ENCODE peak calls at places on chromosomes 4 and X, in ten cellular contexts. O is GM06990; C is neural progenitor cell; W is PC-3; Z is activated T-helper 1 cell treated with Interleukin-2 at 50 U/mL for 16 hours; D is H1; K is ELR; E is Peyer's patch; Q is naive thymus-derived CD8-positive, alpha-beta T cell; A is type B pancreatic cell. X is an unnamed sample.

GRCh38 chrX:96710031-96710430 is 25.4 kb downstream of the DIAPH2 start:
- DNase-seq in O (no peak), Q (no peak), K (no peak), D (no peak), Z (no peak), E (no peak), W (no peak), A (no peak), C (no peak), X (no peak)

GRCh38 chr4:42282081-42282901 is 115.0 kb upstream of the SHISA3 start:
- DNase-seq in W (peak), D (no peak), A (no peak), Q (peak), O (peak), C (peak), Z (no peak), K (peak), E (peak), X (no peak)

GRCh38 chr4:129261584-129261983 is 165.6 kb downstream of the C4orf33 start:
- DNase-seq in Q (no peak), A (no peak), O (no peak), C (no peak), K (no peak), Z (no peak), W (no peak), E (no peak), D (no peak), X (no peak)

GRCh38 chr4:187602339-187603092 is 393.1 kb upstream of the ZFP42 start:
- DNase-seq in Z (no peak), E (no peak), D (no peak), Q (no peak), K (peak), W (peak), C (no peak), O (no peak), A (no peak), X (no peak)

GRCh38 chr4:40507977-40508376 is 121.7 kb downstream of the RBM47 start:
- DNase-seq in K (peak), O (no peak), A (no peak), E (peak), Q (peak), W (no peak), C (no peak), Z (no peak), D (no peak), X (no peak)

GRCh38 chrX:46704767-46705386 is 54.0 kb downstream of the SLC9A7 start:
- DNase-seq in D (no peak), Z (no peak), E (no peak), W (no peak), K (peak), C (no peak), Q (no peak), A (no peak), O (peak), X (no peak)

GRCh38 chr4:128228778-128229457 is 58.7 kb downstream of the PGRMC2 start:
- DNase-seq in W (peak), O (no peak), A (no peak), D (no peak), E (no peak), Z (no peak), K (peak), C (no peak), Q (no peak), X (no peak)

GRCh38 chr4:99151931-99152448 is 7.9 kb upstream of the ADH4 start:
- DNase-seq in K (no peak), A (no peak), C (no peak), Z (no peak), Q (no peak), D (no peak), W (no peak), O (no peak), E (no peak), X (no peak)

GRCh38 chrX:91414710-91415109 is 19.9 kb upstream of the PABPC5 start:
- DNase-seq in C (peak), D (no peak), Q (no peak), A (no peak), K (no peak), O (no peak), Z (no peak), E (no peak), W (peak), X (no peak)

GRCh38 chr4:185381794-185382193 is 13.9 kb downstream of the LRP2BP start:
- DNase-seq in A (no peak), O (no peak), D (no peak), Q (no peak), Z (no peak), W (no peak), K (no peak), E (no peak), C (no peak), X (no peak)

GRCh38 chrX:137234651-137235402 is 201.0 kb upstream of the GPR101 start:
- DNase-seq in Z (no peak), E (no peak), D (no peak), A (no peak), K (no peak), Q (peak), O (no peak), C (no peak), W (no peak), X (no peak)

GRCh38 chr4:149785686-149786431 is 29.8 kb downstream of the IQCM start:
- DNase-seq in E (no peak), C (no peak), K (peak), O (no peak), D (peak), A (no peak), Z (no peak), Q (no peak), W (peak), X (no peak)

GRCh38 chr4:126916626-126917140 is 716.1 kb upstream of the INTU start:
- DNase-seq in W (no peak), O (no peak), D (no peak), Z (no peak), C (no peak), E (no peak), Q (no peak), A (no peak), K (peak), X (no peak)

GRCh38 chr4:140116442-140117104 is 37.4 kb downstream of the MAML3 start:
- DNase-seq in Z (no peak), C (no peak), W (peak), E (no peak), Q (peak), A (no peak), K (peak), D (no peak), O (no peak), X (no peak)

GRCh38 chr4:169200361-169201030 is 70.3 kb downstream of the SH3RF1 start:
- DNase-seq in D (no peak), C (no peak), E (no peak), O (no peak), Z (no peak), A (no peak), K (peak), W (peak), Q (no peak), X (no peak)

GRCh38 chrX:134764202-134764785 is 106.0 kb upstream of the PLAC1 start:
- DNase-seq in C (peak), Z (no peak), K (peak), O (peak), A (no peak), D (no peak), E (no peak), W (peak), Q (peak), X (no peak)

GRCh38 chr4:176376032-176376614 is 56.4 kb downstream of the SPCS3 start:
- DNase-seq in C (peak), E (no peak), K (peak), W (peak), O (no peak), Q (peak), D (no peak), Z (no peak), A (no peak), X (no peak)

GRCh38 chr4:143381171-143382118 is 44.8 kb downstream of the GAB1 start:
- DNase-seq in D (no peak), K (peak), A (no peak), O (no peak), Q (no peak), E (peak), Z (no peak), C (no peak), W (peak), X (no peak)

GRCh38 chrX:132181364-132181763 is 37.9 kb downstream of the RAP2C start:
- DNase-seq in D (no peak), K (no peak), A (no peak), Q (no peak), W (peak), E (no peak), O (no peak), C (no peak), Z (no peak), X (no peak)

GRCh38 chr4:8836664-8837171 is 34.9 kb downstream of the HMX1 start:
- DNase-seq in C (no peak), O (no peak), Z (no peak), K (no peak), W (no peak), E (peak), Q (no peak), A (peak), D (no peak), X (no peak)